ENCODE peak calls at places on chromosomes 12 and 14, in seven cellular contexts. H is cardiac muscle cell; B is testis; T is amniotic stem cell; L is T-cell; V is stimulated activated CD4-positive, alpha-beta T cell treated with anti-CD3 and anti-CD28 coated beads, Interleukin-12 subunit alpha, Interleukin-12 subunit beta, amount 100 ng/mL, for 48 hours; X is NCI-H1092 treated with DMSO at 0.1 percent for 48 hours. E is an unnamed sample.

GRCh38 chr12:108643941-108644742 is 10.4 kb upstream of the SELPLG start:
- DNase-seq in H (no peak), B (peak), T (no peak), L (no peak), V (no peak), X (no peak), E (no peak)

GRCh38 chr12:52263761-52264434 is 10.5 kb upstream of the KRT86 start:
- DNase-seq in H (no peak), B (no peak), T (no peak), L (no peak), V (no peak), X (no peak), E (no peak)

GRCh38 chr12:95164656-95165055 is 52.6 kb downstream of the FGD6 start:
- DNase-seq in H (peak), B (no peak), T (no peak), L (no peak), V (no peak), X (no peak), E (no peak)

GRCh38 chr12:77031745-77032144 is 33.6 kb downstream of the E2F7 start:
- DNase-seq in H (peak), B (no peak), T (no peak), L (no peak), V (no peak), X (no peak), E (no peak)

GRCh38 chr12:54993181-54993835 is 8.7 kb upstream of the TESPA1 start:
- DNase-seq in H (peak), B (peak), T (peak), L (peak), V (no peak), X (peak), E (peak)

GRCh38 chr12:111034911-111035577 is 114.7 kb upstream of the MYL2 start:
- DNase-seq in H (no peak), B (no peak), T (no peak), L (no peak), V (no peak), X (no peak), E (no peak)

GRCh38 chr14:29536886-29537511 is 390.6 kb downstream of the PRKD1 start:
- DNase-seq in H (peak), B (no peak), T (no peak), L (no peak), V (no peak), X (peak), E (no peak)

GRCh38 chr12:108691995-108692808 is 39.1 kb downstream of the CORO1C start:
- DNase-seq in H (no peak), B (no peak), T (no peak), L (peak), V (no peak), X (peak), E (no peak)

GRCh38 chr12:109640961-109641360 is 67.4 kb downstream of the MVK start:
- DNase-seq in H (no peak), B (no peak), T (no peak), L (no peak), V (no peak), X (no peak), E (no peak)

GRCh38 chr14:59395672-59396071 is 69.5 kb downstream of the GPR135 start:
- DNase-seq in H (no peak), B (no peak), T (no peak), L (no peak), V (no peak), X (no peak), E (no peak)

GRCh38 chr14:88825078-88825458 is 617 bp downstream of the TTC8 start:
- DNase-seq in H (peak), B (no peak), T (no peak), L (no peak), V (no peak), X (no peak), E (no peak)

GRCh38 chr12:65022960-65023359 is 98.1 kb downstream of the WIF1 start:
- DNase-seq in H (no peak), B (no peak), T (no peak), L (no peak), V (no peak), X (no peak), E (peak)

GRCh38 chr14:95256011-95256775 is 63.5 kb downstream of the CLMN start:
- DNase-seq in H (no peak), B (no peak), T (no peak), L (no peak), V (no peak), X (peak), E (no peak)

GRCh38 chr12:50246873-50247612 is 36.3 kb downstream of the LIMA1 start:
- DNase-seq in H (peak), B (peak), T (peak), L (no peak), V (peak), X (no peak), E (no peak)

GRCh38 chr12:58787021-58787760 is 133.1 kb downstream of the LRIG3 start:
- DNase-seq in H (no peak), B (no peak), T (no peak), L (no peak), V (no peak), X (peak), E (no peak)

GRCh38 chr14:69882915-69883314 is 3.7 kb downstream of the SMOC1 start:
- DNase-seq in H (no peak), B (no peak), T (no peak), L (no peak), V (no peak), X (no peak), E (no peak)

GRCh38 chr12:52210925-52211650 is 19.3 kb upstream of the KRT80 start:
- DNase-seq in H (no peak), B (no peak), T (no peak), L (no peak), V (no peak), X (no peak), E (no peak)

GRCh38 chr14:68783408-68784297 is 9.2 kb downstream of the ZFP36L1 start:
- DNase-seq in H (no peak), B (peak), T (no peak), L (no peak), V (no peak), X (no peak), E (no peak)

GRCh38 chr14:21525571-21525970 is 575 bp downstream of the SALL2 start:
- DNase-seq in H (peak), B (no peak), T (no peak), L (no peak), V (no peak), X (peak), E (no peak)

GRCh38 chr12:34601689-34602088 is 579.4 kb downstream of the ALG10 start:
- DNase-seq in H (no peak), B (no peak), T (no peak), L (no peak), V (no peak), X (no peak), E (no peak)

GRCh38 chr12:57893460-57894353 is 47.2 kb upstream of the CTDSP2 start:
- DNase-seq in H (peak), B (peak), T (peak), L (no peak), V (no peak), X (peak), E (no peak)

GRCh38 chr12:11882301-11883019 is 188.3 kb upstream of the BCL2L14 start:
- DNase-seq in H (no peak), B (no peak), T (no peak), L (no peak), V (no peak), X (no peak), E (no peak)

GRCh38 chr12:105706321-105706972 is 376.0 kb downstream of the C12orf75 start:
- DNase-seq in H (no peak), B (no peak), T (peak), L (no peak), V (no peak), X (peak), E (no peak)

GRCh38 chr14:60981626-60982455 is 796 bp downstream of the SLC38A6 start:
- DNase-seq in H (peak), B (peak), T (no peak), L (no peak), V (no peak), X (no peak), E (no peak)

GRCh38 chr14:86505808-86506207 is 975.9 kb downstream of the FLRT2 start:
- DNase-seq in H (peak), B (no peak), T (no peak), L (no peak), V (no peak), X (no peak), E (no peak)

GRCh38 chr14:95174184-95174804 is 17.0 kb upstream of the DICER1 start:
- DNase-seq in H (peak), B (no peak), T (no peak), L (no peak), V (no peak), X (no peak), E (no peak)

E was measured in LNCaP clone FGC.